ENCODE peak calls at places on chromosomes 6 and 20, in five cellular contexts. G is IMR-90, N is ovary, F is PC-3, S is adrenal gland. D is an unnamed sample.
A peak's percentile ranks its signal among the peaks of the same experiment; 100 is the strongest.

GRCh38 chr20:32685541-32686529 is 12.1 kb upstream of the C20orf203 start:
- DNase-seq in N (no peak), G (peak; percentile 93), F (no peak), S (no peak), D (no peak)

GRCh38 chr6:157312733-157313132 is 10.6 kb downstream of the TMEM242 start:
- DNase-seq in F (no peak), S (no peak), G (peak; percentile 14), N (no peak), D (no peak)

GRCh38 chr20:33563788-33564187 is 73.9 kb downstream of the CBFA2T2 start:
- DNase-seq in N (no peak), G (no peak), F (no peak), S (no peak), D (no peak)

GRCh38 chr6:33324139-33324538 is 6.6 kb upstream of the ZBTB22 start:
- DNase-seq in N (no peak), G (no peak), S (no peak), F (no peak), D (no peak)

GRCh38 chr20:11982958-11983470 is 65.3 kb downstream of the BTBD3 start:
- DNase-seq in N (no peak), F (no peak), S (no peak), G (no peak), D (no peak)

GRCh38 chr20:21246143-21246542 is 57.0 kb upstream of the XRN2 start:
- DNase-seq in S (no peak), G (no peak), N (no peak), F (no peak), D (no peak)

GRCh38 chr20:45758096-45758495 is 33.6 kb downstream of the WFDC3 start:
- DNase-seq in F (no peak), N (no peak), G (no peak), S (no peak), D (no peak)

GRCh38 chr20:36591854-36592641 is 13.5 kb upstream of the RAB5IF start:
- DNase-seq in N (peak; percentile 51), G (peak; percentile 51), S (peak; percentile 38), F (peak; percentile 38), D (no peak)

GRCh38 chr6:39614393-39614792 is 110.8 kb downstream of the KIF6 start:
- DNase-seq in S (no peak), G (no peak), N (no peak), F (no peak), D (no peak)

GRCh38 chr6:137873273-137873762 is 6.3 kb downstream of the TNFAIP3 start:
- DNase-seq in G (peak; percentile 92), S (peak; percentile 74), F (peak; percentile 48), N (peak; percentile 81), D (no peak)

GRCh38 chr6:12296604-12297003 is 6.4 kb downstream of the EDN1 start:
- DNase-seq in N (no peak), G (no peak), F (no peak), S (no peak), D (no peak)

GRCh38 chr6:45505470-45505869 is 127.7 kb upstream of the SUPT3H start:
- DNase-seq in N (no peak), S (no peak), F (no peak), G (no peak), D (no peak)
- H3K27ac ChIP-seq in N (no peak overlapping the region), S (no peak overlapping the region), F (peak overlapping the region; percentile 94), G (peak overlapping the region; percentile 81), D (no peak overlapping the region)

DNA sequence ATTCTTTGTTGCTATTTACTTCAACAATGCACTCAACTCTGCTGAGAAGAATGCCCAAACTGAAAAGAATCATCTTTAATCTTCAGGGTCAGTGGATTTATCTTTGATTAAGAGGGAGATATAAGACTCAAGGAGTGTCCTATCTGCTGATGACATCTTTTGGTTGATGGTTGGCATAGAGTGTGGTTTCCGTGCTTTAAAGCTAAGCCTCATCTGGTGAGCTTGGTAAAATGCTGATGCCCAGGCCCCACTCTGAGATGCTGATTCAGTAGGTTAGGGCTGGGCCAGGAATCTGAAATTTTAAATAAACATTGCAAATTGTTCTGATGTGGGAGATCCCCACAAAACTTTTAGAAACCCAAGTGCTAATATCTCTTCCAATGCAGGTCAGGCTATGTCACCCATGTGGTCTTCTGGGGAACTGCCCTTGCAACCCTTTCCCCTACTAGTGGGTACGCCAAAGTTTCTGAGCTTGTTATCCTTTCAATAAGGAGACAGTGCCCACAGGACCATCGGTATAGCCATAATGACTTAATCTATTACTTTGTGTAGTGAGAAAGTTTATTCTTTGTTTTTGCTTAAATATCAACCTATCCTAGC is 68.5 kb upstream of the ARMH2 start:
- DNase-seq in S (no peak), G (no peak), N (no peak), F (no peak), D (no peak)
- H3K27ac ChIP-seq in S (no peak overlapping the region), G (no peak overlapping the region), N (no peak overlapping the region), F (no peak overlapping the region), D (no peak overlapping the region)

DNA sequence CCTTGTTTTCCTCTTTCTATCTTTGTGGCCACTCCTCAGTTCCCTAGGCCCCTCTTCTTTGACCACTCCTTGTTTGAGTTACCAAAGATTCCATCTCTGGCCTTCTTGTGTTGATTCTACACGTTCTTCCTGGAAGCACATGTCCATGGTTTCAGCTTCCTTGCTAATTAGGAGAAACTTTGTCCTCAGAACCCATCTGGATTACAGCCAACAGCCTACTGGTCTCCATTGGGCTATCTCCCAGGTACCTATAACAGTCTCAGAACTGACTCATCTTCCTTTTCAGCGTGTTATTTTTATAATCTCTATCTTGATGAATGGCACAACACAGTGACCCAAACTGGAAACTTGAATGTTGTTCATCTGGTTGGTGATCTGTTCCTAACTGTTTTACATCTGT is 17.5 kb downstream of the PTPRA start:
- DNase-seq in G (peak; percentile 19), F (peak; percentile 25), S (no peak), N (no peak), D (no peak)
- H3K27ac ChIP-seq in G (no peak overlapping the region), F (no peak overlapping the region), S (no peak overlapping the region), N (no peak overlapping the region), D (no peak overlapping the region)

DNA sequence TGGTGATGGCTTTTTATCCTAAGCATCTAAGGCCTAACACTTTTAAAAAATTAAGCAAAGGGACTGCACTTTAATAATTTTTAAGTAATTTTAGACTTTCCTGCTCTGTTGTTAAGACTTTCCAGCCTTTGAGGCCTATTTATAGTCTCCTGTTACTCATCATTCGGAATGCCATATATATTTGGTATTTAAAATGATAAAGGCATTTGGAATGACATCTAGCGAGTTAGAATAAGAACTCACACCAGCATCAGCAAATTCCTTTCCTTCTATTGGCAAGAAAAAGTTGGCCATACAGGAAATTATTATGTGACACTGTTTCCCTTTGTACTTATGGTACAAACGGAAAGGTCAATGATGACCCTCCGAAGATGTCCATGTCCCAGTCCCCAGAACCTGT is 88.1 kb upstream of the STMND1 start:
- DNase-seq in F (peak; percentile 89), S (no peak), G (peak; percentile 91), N (no peak), D (no peak)
- H3K27ac ChIP-seq in F (peak overlapping the region; percentile 47), S (no peak overlapping the region), G (peak overlapping the region; percentile 75), N (no peak overlapping the region), D (no peak overlapping the region)

GRCh38 chr6:112626468-112627082 is 279.4 kb downstream of the RFPL4B start:
- DNase-seq in G (peak; percentile 82), F (peak; percentile 55), S (no peak), N (no peak), D (no peak)
- H3K27ac ChIP-seq in G (peak overlapping the region; percentile 4), F (peak overlapping the region; percentile 20), S (no peak overlapping the region), N (no peak overlapping the region), D (no peak overlapping the region)

D was measured in spleen.